ENCODE peak calls at places on chromosomes 3 and 15, in seven cellular contexts. G is WERI-Rb-1, M is HT-29, R is substantia nigra, S is iris pigment epithelial cell, X is H9, C is HT1080. P is an unnamed sample.

GRCh38 chr15:65629548-65629947 is 7.8 kb downstream of the SLC24A1 start:
- DNase-seq in X (no peak), R (no peak), M (no peak), C (no peak), S (no peak), G (no peak), P (no peak)

GRCh38 chr3:49199244-49199899 is 28.0 kb downstream of the KLHDC8B start:
- DNase-seq in G (no peak), M (no peak), C (no peak), R (no peak), X (peak), S (peak), P (no peak)

GRCh38 chr3:123789160-123789559 is 95.0 kb downstream of the MYLK start:
- DNase-seq in X (no peak), G (no peak), R (no peak), S (no peak), C (no peak), M (no peak), P (no peak)

GRCh38 chr3:64342940-64343691 is 117.8 kb upstream of the PRICKLE2 start:
- DNase-seq in R (no peak), S (peak), C (peak), X (no peak), G (no peak), M (no peak), P (no peak)

GRCh38 chr3:197501879-197502620 is 53.7 kb downstream of the BDH1 start:
- DNase-seq in G (peak), X (peak), S (peak), M (peak), R (no peak), C (peak), P (no peak)

GRCh38 chr3:181292984-181293383 is 303.4 kb upstream of the DNAJC19 start:
- DNase-seq in C (peak), S (peak), R (no peak), M (no peak), X (no peak), G (no peak), P (no peak)

GRCh38 chr3:67481126-67481525 is 173.3 kb downstream of the SUCLG2 start:
- DNase-seq in R (no peak), C (no peak), M (no peak), X (no peak), S (no peak), G (no peak), P (no peak)

GRCh38 chr3:52289747-52290595 is 2.3 kb downstream of the GLYCTK start:
- DNase-seq in M (peak), R (no peak), C (no peak), S (no peak), X (no peak), G (no peak), P (no peak)

GRCh38 chr15:36798366-36798765 is 218.9 kb downstream of the CDIN1 start:
- DNase-seq in S (peak), C (no peak), M (peak), R (no peak), G (no peak), X (no peak), P (no peak)

GRCh38 chr3:99439892-99440291 is 198.5 kb upstream of the COL8A1 start:
- DNase-seq in G (no peak), S (no peak), M (no peak), X (no peak), R (no peak), C (no peak), P (no peak)

GRCh38 chr15:83559310-83559966 is 94.5 kb upstream of the ADAMTSL3 start:
- DNase-seq in S (peak), X (peak), R (no peak), G (peak), C (peak), M (peak), P (peak)

GRCh38 chr3:115146032-115146417 is 1.1 kb downstream of the ZBTB20 start:
- DNase-seq in C (peak), X (peak), S (peak), G (peak), R (no peak), M (peak), P (peak)

GRCh38 chr3:196322-197153 is at the start of gene CHL1:
- DNase-seq in X (peak), R (no peak), M (no peak), C (no peak), G (peak), S (no peak), P (no peak)